ENCODE peak calls at places on chromosomes 3 and 15, in four cellular contexts. F is IMR-90, Z is fibroblast of lung, Y is Peyer's patch. P is an unnamed sample.
A peak's percentile ranks its signal among the peaks of the same experiment; 100 is the strongest.

GRCh38 chr3:151439652-151440125 is 21.2 kb downstream of the IGSF10 start:
- DNase-seq in F (peak; percentile 78), Z (peak; percentile 60), Y (no peak), P (no peak)

GRCh38 chr3:98563661-98564281 is 29.6 kb downstream of the CPOX start:
- DNase-seq in F (peak; percentile 61), Z (peak; percentile 79), Y (no peak), P (peak; percentile 26)

GRCh38 chr3:37383323-37383722 is 208.9 kb upstream of the LRRFIP2 start:
- DNase-seq in F (no peak), Z (no peak), Y (no peak), P (no peak)

GRCh38 chr3:140586311-140586710 is 91.6 kb upstream of the TRIM42 start:
- DNase-seq in F (no peak), Z (no peak), Y (no peak), P (no peak)

GRCh38 chr3:189714991-189715961 is 84.1 kb downstream of the TP63 start:
- DNase-seq in F (peak; percentile 74), Z (peak; percentile 91), Y (no peak), P (peak; percentile 64)

GRCh38 chr3:159170436-159171003 is 368.7 kb downstream of the MFSD1 start:
- DNase-seq in F (peak; percentile 2), Z (peak; percentile 72), Y (no peak), P (peak; percentile 44)

GRCh38 chr3:8657804-8658311 is 13.3 kb upstream of the SSUH2 start:
- DNase-seq in F (no peak), Z (peak; percentile 71), Y (no peak), P (no peak)

GRCh38 chr3:41848745-41849574 is 112.9 kb downstream of the ULK4 start:
- DNase-seq in F (no peak), Z (no peak), Y (no peak), P (no peak)

GRCh38 chr15:79365765-79366164 is 54.9 kb downstream of the TMED3 start:
- DNase-seq in F (no peak), Z (no peak), Y (no peak), P (no peak)

GRCh38 chr3:117603097-117603496 is 893.5 kb downstream of the TUSC7 start:
- DNase-seq in F (no peak), Z (peak; percentile 27), Y (no peak), P (no peak)

GRCh38 chr3:132417695-132418520 is 606 bp downstream of the DNAJC13 start:
- DNase-seq in F (peak; percentile 58), Z (peak; percentile 77), Y (peak; percentile 74), P (no peak)

GRCh38 chr15:42679285-42680141 is 57.4 kb downstream of the CDAN1 start:
- DNase-seq in F (no peak), Z (peak; percentile 2), Y (no peak), P (no peak)

GRCh38 chr3:149902498-149903139 is 68.1 kb downstream of the PFN2 start:
- DNase-seq in F (no peak), Z (no peak), Y (no peak), P (no peak)

GRCh38 chr15:71997691-71998090 is 120.3 kb downstream of the MYO9A start:
- DNase-seq in F (no peak), Z (peak; percentile 49), Y (no peak), P (no peak)

GRCh38 chr3:132289311-132289710 is 27.9 kb upstream of the ACP3 start:
- DNase-seq in F (no peak), Z (peak; percentile 11), Y (no peak), P (no peak)

GRCh38 chr15:76108021-76108723 is 48.4 kb downstream of the TMEM266 start:
- DNase-seq in F (no peak), Z (no peak), Y (no peak), P (no peak)

GRCh38 chr3:42192334-42193200 is 73.4 kb downstream of the CCK start:
- DNase-seq in F (peak; percentile 43), Z (peak; percentile 45), Y (no peak), P (no peak)

GRCh38 chr15:40066531-40066930 is 27.6 kb upstream of the SRP14 start:
- DNase-seq in F (no peak), Z (peak; percentile 24), Y (no peak), P (no peak)

GRCh38 chr3:55343486-55344357 is 143.4 kb downstream of the WNT5A start:
- DNase-seq in F (no peak), Z (peak; percentile 56), Y (no peak), P (no peak)

GRCh38 chr15:85504739-85505676 is 124.6 kb downstream of the AKAP13 start:
- DNase-seq in F (peak; percentile 74), Z (peak; percentile 58), Y (peak; percentile 50), P (no peak)

GRCh38 chr3:14472471-14473351 is 67.4 kb downstream of the GRIP2 start:
- DNase-seq in F (peak; percentile 92), Z (peak; percentile 95), Y (no peak), P (no peak)

GRCh38 chr3:62255758-62256157 is 117.6 kb downstream of the FEZF2 start:
- DNase-seq in F (no peak), Z (no peak), Y (no peak), P (no peak)

GRCh38 chr3:62249855-62250543 is 123.4 kb downstream of the FEZF2 start:
- DNase-seq in F (no peak), Z (no peak), Y (no peak), P (no peak)

GRCh38 chr3:62246985-62247384 is 126.4 kb downstream of the FEZF2 start:
- DNase-seq in F (no peak), Z (no peak), Y (no peak), P (no peak)

GRCh38 chr3:62248831-62249776 is 124.2 kb downstream of the FEZF2 start:
- DNase-seq in F (peak; percentile 2), Z (no peak), Y (no peak), P (no peak)

DNA sequence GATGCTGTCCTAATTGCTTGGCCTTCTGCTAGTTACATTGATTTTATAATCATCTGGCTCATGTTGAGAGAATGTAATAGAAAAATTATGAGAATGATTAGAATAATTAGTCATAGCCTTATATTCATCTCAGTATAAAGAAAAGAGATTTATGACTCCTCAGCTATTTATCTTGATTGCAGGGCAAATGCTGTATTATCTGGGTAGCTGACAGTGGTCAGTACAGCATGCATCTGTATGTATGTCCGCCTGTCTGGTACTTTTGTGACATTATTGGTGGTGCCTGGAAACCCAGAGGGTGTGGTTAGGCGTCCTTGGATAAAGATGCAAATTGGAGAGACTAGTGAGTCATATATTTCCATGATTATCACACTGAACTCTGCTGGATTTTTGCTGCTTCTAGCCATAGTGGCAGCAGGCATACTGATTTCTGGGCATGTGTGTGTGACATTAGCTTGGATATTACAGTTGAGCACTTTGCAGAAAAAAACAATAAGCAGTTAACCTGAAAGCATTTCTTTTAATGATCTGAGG is 120.7 kb downstream of the FEZF2 start:
- DNase-seq in F (peak; percentile 3), Z (peak; percentile 48), Y (no peak), P (no peak)
- H3K4me3 ChIP-seq in F (no peak overlapping the region), Z (no peak overlapping the region), Y (no peak overlapping the region), P (no peak overlapping the region)

DNA sequence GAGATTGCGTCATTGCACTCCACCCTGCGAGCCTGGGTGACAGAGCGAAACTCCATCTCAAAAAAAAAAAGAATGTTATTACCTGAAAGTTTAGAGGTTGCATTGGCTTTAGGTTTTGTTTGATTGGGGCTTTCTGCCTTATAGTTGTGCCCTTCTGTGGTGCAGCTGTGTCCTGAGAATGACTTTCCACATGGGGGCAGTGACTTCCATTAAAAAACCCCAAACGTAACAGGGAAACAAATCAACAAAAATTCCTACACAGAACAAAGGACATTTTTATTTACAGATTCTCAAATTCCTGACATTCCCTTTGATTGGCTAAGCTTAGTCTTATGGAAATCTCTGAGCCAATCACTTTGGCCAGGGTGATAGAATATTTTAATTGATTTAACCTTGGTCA is 154.1 kb upstream of the GPR149 start:
- DNase-seq in F (no peak), Z (no peak), Y (no peak), P (no peak)
- TF ChIP-seq CTCF in F (no peak), Z (no peak), Y (no peak), P (no peak)

DNA sequence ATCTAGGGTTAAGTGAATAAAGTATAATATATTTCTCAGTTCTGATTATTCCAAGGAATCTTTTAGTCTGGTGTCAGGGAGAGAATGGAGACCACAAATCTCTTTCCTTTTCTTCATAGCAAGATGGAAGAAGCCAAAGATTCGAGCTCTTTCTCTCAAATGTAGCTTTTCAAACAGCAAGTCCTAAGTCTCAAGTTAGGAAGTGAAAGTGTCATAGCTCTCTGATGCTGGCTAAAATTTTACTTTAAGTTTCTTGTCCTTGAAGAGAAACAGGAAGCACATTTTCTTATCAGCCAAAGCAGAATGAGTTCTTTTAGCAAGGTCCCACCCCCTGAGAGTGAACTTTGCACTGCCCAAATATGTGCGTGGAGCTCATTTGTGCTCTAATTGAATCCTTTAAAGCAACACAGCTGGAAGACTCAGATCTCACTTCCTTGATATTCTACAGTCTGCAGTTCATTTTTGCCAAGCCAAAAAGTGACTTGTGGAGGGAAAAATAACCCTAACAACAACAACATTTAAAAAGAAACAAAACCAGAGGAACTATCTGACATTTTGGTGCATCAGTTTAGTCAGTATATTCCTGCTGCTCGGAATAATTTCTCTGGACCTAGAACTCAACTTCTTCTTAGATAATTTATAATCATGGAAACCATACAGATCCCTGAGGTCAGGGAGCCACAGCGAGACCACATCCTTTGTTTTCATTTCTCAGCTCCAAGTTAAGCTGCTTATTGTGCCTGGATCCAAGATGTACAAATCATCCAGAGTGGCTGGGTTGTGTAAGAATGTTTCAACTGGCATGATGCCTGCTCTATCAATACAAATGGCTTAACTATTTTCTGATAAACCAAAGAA is 238.7 kb upstream of the P2RY1 start:
- DNase-seq in F (peak; percentile 62), Z (peak; percentile 91), Y (peak; percentile 31), P (peak; percentile 46)
- H3K4me3 ChIP-seq in F (no peak overlapping the region), Z (peak overlapping the region; percentile 24), Y (no peak overlapping the region), P (peak overlapping the region; percentile 21)

GRCh38 chr3:161274691-161275298 is 53.7 kb downstream of the NMD3 start:
- DNase-seq in F (peak; percentile 63), Z (peak; percentile 23), Y (no peak), P (no peak)
- TF ChIP-seq CTCF in F (peak; percentile 75), Z (peak; percentile 62), Y (peak; percentile 37), P (peak; percentile 47)